ENCODE peak calls at places on chromosomes 6 and 20, in five cellular contexts. D, H, B, Y and J are unnamed samples.

GRCh38 chr6:163393923-163394322 is 20.6 kb upstream of the QKI start:
- DNase-seq in B (no peak), H (no peak), Y (no peak), D (no peak), J (no peak)

GRCh38 chr6:116682334-116682712 is 1.3 kb downstream of the KPNA5 start:
- DNase-seq in D (peak; percentile 49), B (no peak), H (no peak), Y (no peak), J (no peak)

GRCh38 chr6:34536251-34536958 is 19.7 kb downstream of the SPDEF start:
- DNase-seq in H (no peak), B (no peak), D (no peak), Y (no peak), J (no peak)

GRCh38 chr20:12982098-12982497 is 26.7 kb upstream of the SPTLC3 start:
- DNase-seq in H (no peak), Y (no peak), B (no peak), D (no peak), J (no peak)

GRCh38 chr20:59666586-59666985 is 62.2 kb downstream of the PHACTR3 start:
- DNase-seq in H (no peak), D (no peak), B (no peak), Y (no peak), J (no peak)

GRCh38 chr20:62605996-62606395 is 36.3 kb upstream of the SLCO4A1 start:
- DNase-seq in Y (no peak), H (no peak), D (no peak), B (no peak), J (no peak)

GRCh38 chr20:57959589-57959988 is 249.8 kb upstream of the PMEPA1 start:
- DNase-seq in B (no peak), D (no peak), H (no peak), Y (no peak), J (no peak)

GRCh38 chr20:47855799-47856198 is 70.5 kb upstream of the SULF2 start:
- DNase-seq in H (no peak), D (no peak), B (no peak), Y (no peak), J (no peak)

GRCh38 chr6:164928366-164929154 is 380.8 kb downstream of the C6orf118 start:
- DNase-seq in H (no peak), Y (no peak), D (no peak), B (no peak), J (no peak)

GRCh38 chr6:125986956-125987617 is 747 bp downstream of the TRMT11 start:
- DNase-seq in D (no peak), Y (no peak), H (no peak), B (no peak), J (no peak)

GRCh38 chr20:42549496-42549895 is 640.2 kb downstream of the PTPRT start:
- DNase-seq in D (no peak), H (no peak), B (no peak), Y (no peak), J (no peak)

GRCh38 chr6:97626586-97627441 is 343.8 kb upstream of the MMS22L start:
- DNase-seq in H (no peak), D (no peak), B (no peak), Y (no peak), J (peak; percentile 29)

GRCh38 chr6:63816979-63817436 is 181.4 kb downstream of the PHF3 start:
- DNase-seq in D (no peak), Y (no peak), H (no peak), B (no peak), J (peak; percentile 36)

GRCh38 chr20:62854121-62854520 is 7.5 kb downstream of the TCFL5 start:
- DNase-seq in H (no peak), B (no peak), D (no peak), Y (no peak), J (no peak)

GRCh38 chr6:133995758-133996157 is 42.7 kb downstream of the TBPL1 start:
- DNase-seq in H (no peak), D (no peak), Y (no peak), B (no peak), J (no peak)

GRCh38 chr6:85449818-85450577 is at the start of gene NT5E:
- DNase-seq in H (peak; percentile 57), Y (no peak), D (peak; percentile 57), B (peak; percentile 82), J (peak; percentile 50)

GRCh38 chr6:79538481-79538971 is 1.3 kb upstream of the LCA5 start:
- DNase-seq in Y (no peak), H (no peak), D (no peak), B (no peak), J (no peak)

GRCh38 chr6:116287668-116288282 is 8.0 kb upstream of the TSPYL1 start:
- DNase-seq in D (no peak), B (no peak), H (no peak), Y (no peak), J (peak; percentile 53)

GRCh38 chr20:61718361-61718760 is 347.3 kb downstream of the TAF4 start:
- DNase-seq in B (no peak), H (no peak), Y (no peak), D (no peak), J (no peak)

GRCh38 chr6:53268858-53269608 is 79.7 kb downstream of the ELOVL5 start:
- DNase-seq in D (no peak), B (no peak), H (no peak), Y (no peak), J (no peak)

GRCh38 chr6:11093065-11093590 is 506 bp upstream of the SMIM13 start:
- DNase-seq in H (no peak), Y (peak; percentile 8), D (no peak), B (no peak), J (peak; percentile 29)

GRCh38 chr20:41716436-41716835 is 98.3 kb upstream of the CHD6 start:
- DNase-seq in Y (no peak), H (no peak), B (no peak), D (no peak), J (no peak)

GRCh38 chr6:139708342-139709199 is 334.1 kb upstream of the CITED2 start:
- DNase-seq in B (no peak), D (no peak), H (no peak), Y (no peak), J (no peak)

GRCh38 chr20:53752583-53752970 is 158.9 kb upstream of the ZNF217 start:
- DNase-seq in D (no peak), H (no peak), B (no peak), Y (no peak), J (no peak)

GRCh38 chr6:20575691-20576451 is 41.6 kb downstream of the CDKAL1 start:
- DNase-seq in Y (no peak), B (no peak), H (no peak), D (no peak), J (no peak)

GRCh38 chr6:146028250-146028789 is 542 bp upstream of the GRM1 start:
- DNase-seq in B (peak; percentile 63), Y (no peak), D (peak; percentile 67), H (peak; percentile 79), J (no peak)

GRCh38 chr6:134750669-134751068 is 199.2 kb downstream of the ALDH8A1 start:
- DNase-seq in B (no peak), Y (no peak), H (no peak), D (no peak), J (no peak)

GRCh38 chr6:89458720-89459119 is 25.8 kb downstream of the ANKRD6 start:
- DNase-seq in H (no peak), D (peak; percentile 29), B (no peak), Y (no peak), J (no peak)

GRCh38 chr6:52691718-52692117 is 20.8 kb downstream of the TMEM14A start:
- DNase-seq in Y (no peak), H (no peak), B (no peak), D (no peak), J (no peak)

GRCh38 chr6:46453756-46454316 is 37.4 kb downstream of the RCAN2 start:
- DNase-seq in H (no peak), B (no peak), D (no peak), Y (no peak), J (no peak)

GRCh38 chr20:25622450-25623224 is 1.2 kb downstream of the NANP start:
- DNase-seq in D (no peak), H (no peak), B (no peak), Y (no peak), J (no peak)

GRCh38 chr20:4320284-4320683 is 304.9 kb upstream of the RNF24 start:
- DNase-seq in H (no peak), Y (no peak), D (no peak), B (peak; percentile 65), J (no peak)

GRCh38 chr6:52571099-52571755 is 5.6 kb downstream of the TRAM2 start:
- DNase-seq in D (no peak), H (no peak), B (no peak), Y (no peak), J (no peak)

GRCh38 chr6:16239798-16240123 is 1.4 kb downstream of the GMPR start:
- DNase-seq in D (no peak), B (no peak), H (no peak), Y (no peak), J (no peak)

GRCh38 chr6:126574301-126574700 is 234.4 kb downstream of the CENPW start:
- DNase-seq in Y (no peak), H (no peak), D (no peak), B (no peak), J (no peak)

GRCh38 chr6:152723398-152723797 is 25.7 kb downstream of the MYCT1 start:
- DNase-seq in Y (no peak), H (no peak), D (no peak), B (no peak), J (no peak)